ENCODE peak calls at places on chromosomes 2 and 18, in five cellular contexts. Q is NT2/D1, L is GM12878, H is HepG2, Z is H1. Y is an unnamed sample.
A peak's percentile ranks its signal among the peaks of the same experiment; 100 is the strongest.

GRCh38 chr2:36780231-36780808 is 83.8 kb downstream of the VIT start:
- DNase-seq in Q (peak; percentile 42), L (peak; percentile 16), H (peak; percentile 51), Z (no peak), Y (peak; percentile 62)

GRCh38 chr2:201779996-201780673 is 598 bp downstream of the ALS2 start:
- DNase-seq in Q (no peak), L (no peak), H (peak; percentile 25), Z (no peak), Y (no peak)

GRCh38 chr2:68720665-68721064 is 13.9 kb upstream of the ARHGAP25 start:
- DNase-seq in Q (no peak), L (no peak), H (no peak), Z (no peak), Y (no peak)

GRCh38 chr2:128376241-128377041 is 57.8 kb upstream of the HS6ST1 start:
- DNase-seq in Q (no peak), L (no peak), H (no peak), Z (peak; percentile 36), Y (no peak)

GRCh38 chr2:199457147-199458016 is at the start of gene SATB2:
- DNase-seq in Q (no peak), L (no peak), H (no peak), Z (peak; percentile 74), Y (peak; percentile 38)

GRCh38 chr2:136376798-136377211 is 258.9 kb upstream of the CXCR4 start:
- DNase-seq in Q (no peak), L (no peak), H (no peak), Z (peak; percentile 28), Y (no peak)

GRCh38 chr2:239253264-239253663 is 147.6 kb downstream of the HDAC4 start:
- DNase-seq in Q (no peak), L (no peak), H (no peak), Z (no peak), Y (no peak)

GRCh38 chr2:20594957-20595356 is 55.9 kb downstream of the HS1BP3 start:
- DNase-seq in Q (no peak), L (no peak), H (no peak), Z (no peak), Y (no peak)

GRCh38 chr2:85549826-85550225 is 10.9 kb downstream of the MAT2A start:
- DNase-seq in Q (no peak), L (no peak), H (no peak), Z (no peak), Y (no peak)

GRCh38 chr2:24409700-24410556 is 49.6 kb upstream of the ITSN2 start:
- DNase-seq in Q (peak; percentile 62), L (peak; percentile 31), H (peak; percentile 71), Z (no peak), Y (peak; percentile 73)

GRCh38 chr18:48780151-48781001 is 170.4 kb downstream of the SMAD7 start:
- DNase-seq in Q (no peak), L (no peak), H (no peak), Z (no peak), Y (no peak)

GRCh38 chr2:10712186-10712809 is 9.1 kb upstream of the ATP6V1C2 start:
- DNase-seq in Q (no peak), L (no peak), H (no peak), Z (peak; percentile 47), Y (no peak)

GRCh38 chr18:12028674-12029073 is 47.4 kb downstream of the IMPA2 start:
- DNase-seq in Q (no peak), L (no peak), H (no peak), Z (no peak), Y (no peak)

GRCh38 chr2:214232266-214232665 is 178.6 kb upstream of the VWC2L start:
- DNase-seq in Q (no peak), L (no peak), H (no peak), Z (no peak), Y (no peak)

GRCh38 chr2:241867776-241868420 is 1.6 kb upstream of the RTP5 start:
- DNase-seq in Q (no peak), L (no peak), H (no peak), Z (no peak), Y (no peak)

GRCh38 chr18:46264255-46264654 is 160.1 kb downstream of the HAUS1 start:
- DNase-seq in Q (peak; percentile 27), L (no peak), H (peak; percentile 9), Z (no peak), Y (no peak)

GRCh38 chr2:42951263-42951938 is 159.0 kb upstream of the HAAO start:
- DNase-seq in Q (no peak), L (no peak), H (no peak), Z (no peak), Y (no peak)

GRCh38 chr2:157894694-157895450 is 18.7 kb upstream of the ACVR1 start:
- DNase-seq in Q (no peak), L (no peak), H (no peak), Z (no peak), Y (peak; percentile 18)

GRCh38 chr2:146927080-146927714 is 917.6 kb upstream of the ACVR2A start:
- DNase-seq in Q (peak; percentile 59), L (no peak), H (peak; percentile 28), Z (peak; percentile 58), Y (peak; percentile 57)

GRCh38 chr18:11308499-11308898 is 159.1 kb upstream of the PIEZO2 start:
- DNase-seq in Q (no peak), L (no peak), H (no peak), Z (no peak), Y (no peak)

GRCh38 chr2:238974510-238975166 is 126.8 kb downstream of the TWIST2 start:
- DNase-seq in Q (peak; percentile 48), L (no peak), H (no peak), Z (no peak), Y (no peak)

GRCh38 chr2:9799011-9799596 is 44.2 kb upstream of the TAF1B start:
- DNase-seq in Q (no peak), L (no peak), H (peak; percentile 54), Z (no peak), Y (no peak)

GRCh38 chr2:54639609-54640008 is 83.9 kb upstream of the EML6 start:
- DNase-seq in Q (no peak), L (no peak), H (no peak), Z (no peak), Y (no peak)

GRCh38 chr2:206275274-206276160 is 1.1 kb downstream of the ZDBF2 start:
- DNase-seq in Q (peak; percentile 18), L (peak; percentile 55), H (no peak), Z (no peak), Y (peak; percentile 44)

GRCh38 chr2:9699139-9699823 is 68.5 kb upstream of the YWHAQ start:
- DNase-seq in Q (no peak), L (no peak), H (no peak), Z (no peak), Y (no peak)

GRCh38 chr2:184602734-184603133 is 4.4 kb downstream of the ZNF804A start:
- DNase-seq in Q (no peak), L (no peak), H (no peak), Z (no peak), Y (no peak)

GRCh38 chr2:170341684-170342631 is 164.0 kb downstream of the MYO3B start:
- DNase-seq in Q (no peak), L (no peak), H (no peak), Z (no peak), Y (no peak)
- TF ChIP-seq SUZ12 in Q (no peak), L (no peak), H (no peak), Z (no peak), Y (no peak)

DNA sequence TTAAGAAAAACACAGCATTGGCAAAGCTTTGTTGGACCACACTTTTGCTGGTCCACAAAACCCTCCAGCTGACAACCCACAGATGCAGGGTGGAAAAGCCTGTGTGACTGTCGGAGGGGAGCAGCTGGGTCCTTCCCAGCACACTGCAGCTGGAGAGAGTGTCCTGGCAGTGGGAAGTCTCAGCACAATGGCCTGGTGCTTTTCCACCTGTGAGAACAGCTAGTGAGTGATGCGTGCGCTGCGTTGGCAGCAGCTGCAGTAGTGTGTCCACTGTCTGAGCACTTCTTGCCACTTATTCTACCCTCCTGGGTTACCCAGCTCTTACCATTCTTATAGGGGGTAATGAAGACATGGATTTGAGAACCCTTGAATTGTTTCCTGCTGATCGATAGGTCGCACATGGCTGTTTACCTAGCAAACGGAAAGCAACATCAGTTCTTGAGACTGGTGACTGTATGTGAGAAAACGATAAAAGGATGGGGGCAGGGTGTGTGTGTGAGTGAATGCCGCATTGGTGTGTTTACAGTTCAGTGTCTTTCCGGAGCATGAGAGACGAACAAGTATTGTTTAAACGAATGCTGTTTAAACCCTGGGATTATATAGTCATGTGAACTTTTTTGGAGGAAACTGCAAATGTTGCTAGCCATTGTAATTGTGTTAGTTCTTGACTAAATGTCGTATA is 69.7 kb downstream of the LYPD6 start:
- DNase-seq in Q (no peak), L (no peak), H (no peak), Z (no peak), Y (no peak)
- TF ChIP-seq SUZ12 in Q (no peak), L (no peak), H (no peak), Z (no peak), Y (no peak)

DNA sequence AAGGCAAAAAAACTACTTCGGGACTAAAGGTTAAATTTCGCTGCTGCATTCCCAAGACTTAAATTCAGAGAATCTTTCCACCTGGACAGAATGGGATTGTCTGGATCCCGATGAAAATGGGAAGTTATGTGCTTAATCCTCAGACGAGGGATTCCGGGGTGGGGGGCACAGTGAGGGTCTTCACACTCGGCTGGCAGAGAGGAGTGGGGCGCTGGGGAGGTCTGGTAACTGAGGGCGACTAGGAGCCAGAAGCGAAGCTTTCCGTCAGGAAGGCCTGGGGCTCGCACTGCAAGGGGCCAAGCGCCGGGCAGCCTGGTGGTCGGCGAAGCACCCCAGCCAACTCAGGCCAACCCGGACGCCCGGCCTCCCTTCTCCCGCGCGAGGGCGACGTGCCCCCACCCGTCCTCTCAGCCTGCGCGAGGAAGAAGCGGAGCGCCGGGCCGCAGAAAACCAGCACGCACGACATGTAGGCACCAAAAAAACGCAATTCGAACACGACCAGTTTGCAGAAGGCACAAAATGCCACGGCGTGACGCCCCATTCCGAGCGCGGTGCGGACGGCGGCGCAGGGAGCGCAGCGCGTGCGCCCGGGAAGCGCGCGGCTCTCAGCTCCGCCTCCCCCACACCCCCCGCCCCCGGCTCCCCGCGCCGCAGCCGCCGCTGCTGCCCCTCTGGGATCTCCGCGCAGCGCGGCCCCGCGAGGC is 188.1 kb downstream of the ZEB2 start:
- DNase-seq in Q (no peak), L (no peak), H (no peak), Z (peak; percentile 73), Y (no peak)
- TF ChIP-seq SUZ12 in Q (no peak), L (no peak), H (no peak), Z (no peak), Y (no peak)

DNA sequence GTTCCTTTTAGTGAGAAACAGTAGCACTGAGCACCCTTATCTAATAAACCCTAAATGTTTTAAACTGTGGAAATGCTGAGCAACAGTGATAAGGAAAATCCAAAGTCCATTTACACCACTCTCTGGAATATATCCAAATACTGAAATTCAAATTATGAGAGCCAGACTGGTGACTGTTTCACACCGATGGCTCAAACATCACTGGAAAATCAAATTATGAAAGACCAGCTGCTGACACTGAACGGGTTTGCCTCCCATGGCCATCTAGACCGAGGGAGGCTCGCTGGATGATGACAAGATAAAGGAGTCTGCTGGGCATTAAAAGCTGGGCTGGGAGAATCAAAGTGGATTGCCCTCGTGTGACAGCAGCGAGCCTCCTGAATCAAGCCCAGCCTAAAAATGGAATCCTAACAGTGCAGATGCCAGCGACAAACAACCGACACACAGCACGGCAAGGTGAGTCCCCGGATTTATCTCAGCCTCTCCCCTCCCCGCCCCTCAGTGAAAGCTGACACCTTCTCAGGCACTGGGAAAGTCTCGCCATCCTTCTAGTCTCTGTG is 30.3 kb downstream of the SERPINE2 start:
- DNase-seq in Q (no peak), L (no peak), H (peak; percentile 53), Z (peak; percentile 67), Y (no peak)
- TF ChIP-seq SUZ12 in Q (no peak), L (no peak), H (no peak), Z (no peak), Y (no peak)

GRCh38 chr2:119231975-119232665 is 8.5 kb downstream of the STEAP3 start:
- DNase-seq in Q (no peak), L (no peak), H (no peak), Z (no peak), Y (no peak)
- TF ChIP-seq SUZ12 in Q (no peak), L (no peak), H (no peak), Z (no peak), Y (no peak)

Y was measured in HEK293T.